ENCODE peak calls at places on chromosomes 3 and 15, in four cellular contexts. One of them, this sample, is unnamed.
A peak's percentile ranks its signal among the peaks of the same experiment; 100 is the strongest.

GRCh38 chr3:140143670-140144069 is 208.7 kb downstream of the CLSTN2 start:
- DNase-seq in activated T-cell treated with anti-CD3 and anti-CD28 coated beads, Interleukin-2, amount 50 U/mL, for 72 hours: no peak
- DNase-seq in HS-27A: no peak
- DNase-seq in Kasumi-1: no peak
- DNase-seq in this sample: no peak

GRCh38 chr3:197372076-197372661 is 73.8 kb upstream of the DLG1 start:
- DNase-seq in HS-27A: peak; percentile 83
- DNase-seq in Kasumi-1: no peak
- DNase-seq in activated T-cell treated with anti-CD3 and anti-CD28 coated beads, Interleukin-2, amount 50 U/mL, for 72 hours: no peak
- DNase-seq in this sample: no peak

GRCh38 chr3:8869613-8870012 is 93.7 kb downstream of the RAD18 start:
- DNase-seq in activated T-cell treated with anti-CD3 and anti-CD28 coated beads, Interleukin-2, amount 50 U/mL, for 72 hours: no peak
- DNase-seq in HS-27A: peak; percentile 97
- DNase-seq in Kasumi-1: no peak
- DNase-seq in this sample: peak; percentile 71

GRCh38 chr3:66195347-66195783 is 25.4 kb upstream of the SLC25A26 start:
- DNase-seq in HS-27A: no peak
- DNase-seq in activated T-cell treated with anti-CD3 and anti-CD28 coated beads, Interleukin-2, amount 50 U/mL, for 72 hours: no peak
- DNase-seq in Kasumi-1: no peak
- DNase-seq in this sample: peak; percentile 59

GRCh38 chr3:106629215-106629832 is 747.9 kb upstream of the CCDC54 start:
- DNase-seq in HS-27A: no peak
- DNase-seq in Kasumi-1: peak; percentile 52
- DNase-seq in activated T-cell treated with anti-CD3 and anti-CD28 coated beads, Interleukin-2, amount 50 U/mL, for 72 hours: no peak
- DNase-seq in this sample: peak; percentile 9

GRCh38 chr3:129530331-129530761 is 1.9 kb downstream of the RHO start:
- DNase-seq in HS-27A: no peak
- DNase-seq in activated T-cell treated with anti-CD3 and anti-CD28 coated beads, Interleukin-2, amount 50 U/mL, for 72 hours: no peak
- DNase-seq in Kasumi-1: no peak
- DNase-seq in this sample: peak; percentile 44

GRCh38 chr3:81218023-81218422 is 543.4 kb downstream of the GBE1 start:
- DNase-seq in HS-27A: no peak
- DNase-seq in activated T-cell treated with anti-CD3 and anti-CD28 coated beads, Interleukin-2, amount 50 U/mL, for 72 hours: no peak
- DNase-seq in Kasumi-1: peak; percentile 4
- DNase-seq in this sample: peak; percentile 41

GRCh38 chr15:100009372-100009771 is 276.1 kb upstream of the LYSMD4 start:
- DNase-seq in Kasumi-1: no peak
- DNase-seq in HS-27A: no peak
- DNase-seq in activated T-cell treated with anti-CD3 and anti-CD28 coated beads, Interleukin-2, amount 50 U/mL, for 72 hours: no peak
- DNase-seq in this sample: no peak

GRCh38 chr15:47705601-47706000 is 11.7 kb upstream of the SEMA6D start:
- DNase-seq in activated T-cell treated with anti-CD3 and anti-CD28 coated beads, Interleukin-2, amount 50 U/mL, for 72 hours: no peak
- DNase-seq in Kasumi-1: no peak
- DNase-seq in HS-27A: no peak
- DNase-seq in this sample: no peak

GRCh38 chr3:160400631-160401150 is 1.2 kb downstream of the SMC4 start:
- DNase-seq in HS-27A: no peak
- DNase-seq in activated T-cell treated with anti-CD3 and anti-CD28 coated beads, Interleukin-2, amount 50 U/mL, for 72 hours: peak; percentile 44
- DNase-seq in Kasumi-1: no peak
- DNase-seq in this sample: no peak

GRCh38 chr3:33437556-33438283 is 2.5 kb downstream of the UBP1 start:
- DNase-seq in HS-27A: no peak
- DNase-seq in activated T-cell treated with anti-CD3 and anti-CD28 coated beads, Interleukin-2, amount 50 U/mL, for 72 hours: no peak
- DNase-seq in Kasumi-1: no peak
- DNase-seq in this sample: peak; percentile 70

GRCh38 chr15:64092075-64092820 is 1.4 kb downstream of the CIAO2A start:
- DNase-seq in Kasumi-1: no peak
- DNase-seq in HS-27A: no peak
- DNase-seq in activated T-cell treated with anti-CD3 and anti-CD28 coated beads, Interleukin-2, amount 50 U/mL, for 72 hours: no peak
- DNase-seq in this sample: no peak

GRCh38 chr3:133377396-133377795 is 22.5 kb upstream of the BFSP2 start:
- DNase-seq in HS-27A: no peak
- DNase-seq in Kasumi-1: peak; percentile 53
- DNase-seq in activated T-cell treated with anti-CD3 and anti-CD28 coated beads, Interleukin-2, amount 50 U/mL, for 72 hours: no peak
- DNase-seq in this sample: peak; percentile 52

GRCh38 chr3:113129168-113129567 is 82.2 kb upstream of the BOC start:
- DNase-seq in Kasumi-1: no peak
- DNase-seq in HS-27A: no peak
- DNase-seq in activated T-cell treated with anti-CD3 and anti-CD28 coated beads, Interleukin-2, amount 50 U/mL, for 72 hours: no peak
- DNase-seq in this sample: no peak

GRCh38 chr15:74790080-74790916 is 8.4 kb downstream of the CSK start:
- DNase-seq in activated T-cell treated with anti-CD3 and anti-CD28 coated beads, Interleukin-2, amount 50 U/mL, for 72 hours: peak; percentile 61
- DNase-seq in Kasumi-1: peak; percentile 93
- DNase-seq in HS-27A: peak; percentile 93
- DNase-seq in this sample: no peak

GRCh38 chr15:84570164-84570692 is 30.6 kb upstream of the ZSCAN2 start:
- DNase-seq in Kasumi-1: peak; percentile 36
- DNase-seq in activated T-cell treated with anti-CD3 and anti-CD28 coated beads, Interleukin-2, amount 50 U/mL, for 72 hours: peak; percentile 69
- DNase-seq in HS-27A: no peak
- DNase-seq in this sample: no peak

GRCh38 chr3:28104896-28105554 is 136.4 kb upstream of the CMC1 start:
- DNase-seq in Kasumi-1: no peak
- DNase-seq in HS-27A: no peak
- DNase-seq in activated T-cell treated with anti-CD3 and anti-CD28 coated beads, Interleukin-2, amount 50 U/mL, for 72 hours: no peak
- DNase-seq in this sample: no peak

GRCh38 chr15:60370804-60371700 is 26.7 kb downstream of the ANXA2 start:
- DNase-seq in HS-27A: peak; percentile 99
- DNase-seq in Kasumi-1: peak; percentile 24
- DNase-seq in activated T-cell treated with anti-CD3 and anti-CD28 coated beads, Interleukin-2, amount 50 U/mL, for 72 hours: no peak
- DNase-seq in this sample: peak; percentile 99

GRCh38 chr15:53558384-53558783 is 201.1 kb downstream of the WDR72 start:
- DNase-seq in Kasumi-1: no peak
- DNase-seq in activated T-cell treated with anti-CD3 and anti-CD28 coated beads, Interleukin-2, amount 50 U/mL, for 72 hours: no peak
- DNase-seq in HS-27A: no peak
- DNase-seq in this sample: no peak

GRCh38 chr3:159846255-159846654 is 142.4 kb upstream of the IL12A start:
- DNase-seq in HS-27A: no peak
- DNase-seq in activated T-cell treated with anti-CD3 and anti-CD28 coated beads, Interleukin-2, amount 50 U/mL, for 72 hours: no peak
- DNase-seq in Kasumi-1: no peak
- DNase-seq in this sample: no peak

GRCh38 chr3:185316740-185317407 is 46.1 kb upstream of the MAP3K13 start:
- DNase-seq in activated T-cell treated with anti-CD3 and anti-CD28 coated beads, Interleukin-2, amount 50 U/mL, for 72 hours: no peak
- DNase-seq in HS-27A: no peak
- DNase-seq in Kasumi-1: no peak
- DNase-seq in this sample: peak; percentile 70

GRCh38 chr3:13012228-13012691 is 61.0 kb downstream of the IQSEC1 start:
- DNase-seq in activated T-cell treated with anti-CD3 and anti-CD28 coated beads, Interleukin-2, amount 50 U/mL, for 72 hours: peak; percentile 73
- DNase-seq in Kasumi-1: peak; percentile 97
- DNase-seq in HS-27A: no peak
- DNase-seq in this sample: no peak

GRCh38 chr15:38611228-38611627 is 46.6 kb upstream of the RASGRP1 start:
- DNase-seq in Kasumi-1: no peak
- DNase-seq in activated T-cell treated with anti-CD3 and anti-CD28 coated beads, Interleukin-2, amount 50 U/mL, for 72 hours: peak; percentile 65
- DNase-seq in HS-27A: no peak
- DNase-seq in this sample: no peak

GRCh38 chr15:72341361-72341760 is 21.4 kb upstream of the CELF6 start:
- DNase-seq in Kasumi-1: no peak
- DNase-seq in HS-27A: no peak
- DNase-seq in activated T-cell treated with anti-CD3 and anti-CD28 coated beads, Interleukin-2, amount 50 U/mL, for 72 hours: no peak
- DNase-seq in this sample: no peak

GRCh38 chr3:21747376-21747775 is 3.6 kb downstream of the ZNF385D start:
- DNase-seq in Kasumi-1: no peak
- DNase-seq in HS-27A: no peak
- DNase-seq in activated T-cell treated with anti-CD3 and anti-CD28 coated beads, Interleukin-2, amount 50 U/mL, for 72 hours: no peak
- DNase-seq in this sample: no peak

GRCh38 chr15:36931434-36931833 is 168.9 kb downstream of the MEIS2 start:
- DNase-seq in activated T-cell treated with anti-CD3 and anti-CD28 coated beads, Interleukin-2, amount 50 U/mL, for 72 hours: no peak
- DNase-seq in HS-27A: no peak
- DNase-seq in Kasumi-1: no peak
- DNase-seq in this sample: no peak

GRCh38 chr15:99631256-99631655 is 65.5 kb downstream of the MEF2A start:
- DNase-seq in Kasumi-1: peak; percentile 61
- DNase-seq in HS-27A: no peak
- DNase-seq in activated T-cell treated with anti-CD3 and anti-CD28 coated beads, Interleukin-2, amount 50 U/mL, for 72 hours: no peak
- DNase-seq in this sample: peak; percentile 41

GRCh38 chr15:74545776-74546656 is 5.0 kb downstream of the ARID3B start:
- DNase-seq in activated T-cell treated with anti-CD3 and anti-CD28 coated beads, Interleukin-2, amount 50 U/mL, for 72 hours: peak; percentile 96
- DNase-seq in HS-27A: peak; percentile 99
- DNase-seq in Kasumi-1: peak; percentile 95
- DNase-seq in this sample: peak; percentile 99